ENCODE peak calls at places on chromosomes 16 and 17, in nine cellular contexts. One of them, this sample, is unnamed.

GRCh38 chr16:72939247-72939646 is 108.7 kb downstream of the ZFHX3 start:
- DNase-seq in mammary epithelial cell: no peak
- DNase-seq in left ventricle myocardium inferior: peak; percentile 41
- DNase-seq in GM23338: no peak
- DNase-seq in BJ: no peak
- DNase-seq in kidney: peak; percentile 39
- DNase-seq in lower lobe of right lung: no peak
- DNase-seq in naive thymus-derived CD4-positive, alpha-beta T cell: no peak
- DNase-seq in iPS DF 6.9: no peak
- DNase-seq in this sample: no peak

GRCh38 chr16:20674684-20675487 is 22.6 kb downstream of the ACSM1 start:
- DNase-seq in BJ: no peak
- DNase-seq in kidney: no peak
- DNase-seq in iPS DF 6.9: no peak
- DNase-seq in lower lobe of right lung: no peak
- DNase-seq in naive thymus-derived CD4-positive, alpha-beta T cell: no peak
- DNase-seq in GM23338: peak; percentile 37
- DNase-seq in mammary epithelial cell: peak; percentile 15
- DNase-seq in left ventricle myocardium inferior: no peak
- DNase-seq in this sample: no peak

GRCh38 chr17:82830249-82830661 is 9.6 kb downstream of the ZNF750 start:
- DNase-seq in GM23338: no peak
- DNase-seq in left ventricle myocardium inferior: peak; percentile 88
- DNase-seq in kidney: peak; percentile 86
- DNase-seq in iPS DF 6.9: no peak
- DNase-seq in BJ: no peak
- DNase-seq in lower lobe of right lung: peak; percentile 54
- DNase-seq in mammary epithelial cell: no peak
- DNase-seq in naive thymus-derived CD4-positive, alpha-beta T cell: no peak
- DNase-seq in this sample: no peak

GRCh38 chr17:42111265-42111636 is 1.3 kb downstream of the DHX58 start:
- DNase-seq in mammary epithelial cell: no peak
- DNase-seq in lower lobe of right lung: no peak
- DNase-seq in BJ: no peak
- DNase-seq in left ventricle myocardium inferior: no peak
- DNase-seq in GM23338: no peak
- DNase-seq in naive thymus-derived CD4-positive, alpha-beta T cell: no peak
- DNase-seq in iPS DF 6.9: no peak
- DNase-seq in kidney: no peak
- DNase-seq in this sample: no peak

GRCh38 chr17:82495844-82496528 is 23.5 kb upstream of the FOXK2 start:
- DNase-seq in GM23338: peak; percentile 70
- DNase-seq in iPS DF 6.9: no peak
- DNase-seq in left ventricle myocardium inferior: no peak
- DNase-seq in kidney: no peak
- DNase-seq in naive thymus-derived CD4-positive, alpha-beta T cell: no peak
- DNase-seq in mammary epithelial cell: peak; percentile 82
- DNase-seq in BJ: no peak
- DNase-seq in lower lobe of right lung: no peak
- DNase-seq in this sample: peak; percentile 74

GRCh38 chr17:57480438-57481196 is 224.3 kb downstream of the MSI2 start:
- DNase-seq in lower lobe of right lung: no peak
- DNase-seq in kidney: no peak
- DNase-seq in iPS DF 6.9: no peak
- DNase-seq in mammary epithelial cell: peak; percentile 79
- DNase-seq in BJ: no peak
- DNase-seq in GM23338: no peak
- DNase-seq in naive thymus-derived CD4-positive, alpha-beta T cell: no peak
- DNase-seq in left ventricle myocardium inferior: no peak
- DNase-seq in this sample: no peak

GRCh38 chr16:1668612-1669319 is 9.3 kb upstream of the JPT2 start:
- DNase-seq in BJ: no peak
- DNase-seq in naive thymus-derived CD4-positive, alpha-beta T cell: no peak
- DNase-seq in kidney: peak; percentile 65
- DNase-seq in left ventricle myocardium inferior: no peak
- DNase-seq in lower lobe of right lung: no peak
- DNase-seq in mammary epithelial cell: no peak
- DNase-seq in iPS DF 6.9: no peak
- DNase-seq in GM23338: no peak
- DNase-seq in this sample: no peak

GRCh38 chr16:87728026-87728425 is 37.8 kb downstream of the KLHDC4 start:
- DNase-seq in iPS DF 6.9: no peak
- DNase-seq in BJ: no peak
- DNase-seq in left ventricle myocardium inferior: no peak
- DNase-seq in lower lobe of right lung: no peak
- DNase-seq in mammary epithelial cell: no peak
- DNase-seq in kidney: no peak
- DNase-seq in GM23338: no peak
- DNase-seq in naive thymus-derived CD4-positive, alpha-beta T cell: no peak
- DNase-seq in this sample: no peak

GRCh38 chr17:79325707-79326106 is 251.1 kb downstream of the ENGASE start:
- DNase-seq in iPS DF 6.9: no peak
- DNase-seq in naive thymus-derived CD4-positive, alpha-beta T cell: no peak
- DNase-seq in lower lobe of right lung: no peak
- DNase-seq in BJ: no peak
- DNase-seq in left ventricle myocardium inferior: no peak
- DNase-seq in kidney: peak; percentile 33
- DNase-seq in mammary epithelial cell: no peak
- DNase-seq in GM23338: peak; percentile 69
- DNase-seq in this sample: peak; percentile 86

GRCh38 chr17:17149520-17150449 is 56.3 kb downstream of the PLD6 start:
- DNase-seq in BJ: no peak
- DNase-seq in naive thymus-derived CD4-positive, alpha-beta T cell: no peak
- DNase-seq in lower lobe of right lung: no peak
- DNase-seq in kidney: no peak
- DNase-seq in iPS DF 6.9: no peak
- DNase-seq in left ventricle myocardium inferior: no peak
- DNase-seq in GM23338: no peak
- DNase-seq in mammary epithelial cell: no peak
- DNase-seq in this sample: no peak

GRCh38 chr16:83917152-83918120 is 18.5 kb downstream of the MLYCD start:
- DNase-seq in iPS DF 6.9: no peak
- DNase-seq in mammary epithelial cell: no peak
- DNase-seq in left ventricle myocardium inferior: peak; percentile 17
- DNase-seq in kidney: no peak
- DNase-seq in GM23338: no peak
- DNase-seq in lower lobe of right lung: no peak
- DNase-seq in naive thymus-derived CD4-positive, alpha-beta T cell: no peak
- DNase-seq in BJ: no peak
- DNase-seq in this sample: no peak

GRCh38 chr16:8866884-8867482 is 1.8 kb downstream of the CARHSP1 start:
- DNase-seq in lower lobe of right lung: no peak
- DNase-seq in BJ: no peak
- DNase-seq in kidney: no peak
- DNase-seq in left ventricle myocardium inferior: no peak
- DNase-seq in mammary epithelial cell: no peak
- DNase-seq in iPS DF 6.9: no peak
- DNase-seq in naive thymus-derived CD4-positive, alpha-beta T cell: no peak
- DNase-seq in GM23338: no peak
- DNase-seq in this sample: no peak

GRCh38 chr16:55876854-55877253 is 1.7 kb upstream of the CES5A start:
- DNase-seq in mammary epithelial cell: no peak
- DNase-seq in iPS DF 6.9: no peak
- DNase-seq in kidney: no peak
- DNase-seq in GM23338: no peak
- DNase-seq in lower lobe of right lung: no peak
- DNase-seq in left ventricle myocardium inferior: no peak
- DNase-seq in naive thymus-derived CD4-positive, alpha-beta T cell: no peak
- DNase-seq in BJ: no peak
- DNase-seq in this sample: peak; percentile 13

DNA sequence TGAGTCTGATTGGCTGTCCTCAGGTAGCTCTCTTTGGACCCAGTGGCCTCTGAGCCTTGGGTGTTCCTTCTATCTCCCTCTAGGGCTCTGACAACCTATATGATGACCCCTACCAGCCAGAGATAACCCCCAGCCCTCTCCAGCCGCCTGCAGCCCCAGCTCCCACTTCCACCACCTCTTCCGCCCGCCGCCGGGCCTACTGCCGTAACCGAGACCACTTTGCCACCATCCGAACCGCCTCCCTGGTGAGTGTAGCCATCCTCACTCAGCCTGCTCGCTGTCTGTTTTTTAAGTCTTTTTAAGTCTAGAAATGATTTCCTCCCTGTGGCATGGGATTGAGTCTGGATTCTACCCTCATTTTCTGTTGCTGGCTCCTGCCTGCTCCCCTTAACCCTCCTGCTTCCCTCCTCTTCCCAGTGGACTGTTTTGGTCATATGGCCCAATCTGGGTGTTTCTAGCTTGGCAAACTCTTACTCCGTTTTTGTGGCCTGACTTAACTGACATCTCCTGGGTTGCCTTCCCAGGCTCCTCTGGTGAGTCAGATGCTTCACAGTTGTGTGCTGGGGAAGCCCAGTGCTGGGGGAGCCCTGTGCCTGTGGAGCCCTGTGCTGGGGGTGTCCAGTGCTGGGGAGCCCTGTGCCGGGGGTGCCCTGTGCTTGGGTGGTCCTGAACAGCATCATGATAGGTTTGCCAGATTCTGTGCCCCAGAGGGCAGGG is 9.9 kb downstream of the TAOK2 start:
- DNase-seq in BJ: no peak
- DNase-seq in GM23338: no peak
- DNase-seq in mammary epithelial cell: no peak
- DNase-seq in left ventricle myocardium inferior: no peak
- DNase-seq in kidney: no peak
- DNase-seq in naive thymus-derived CD4-positive, alpha-beta T cell: no peak
- DNase-seq in lower lobe of right lung: peak; percentile 41
- DNase-seq in iPS DF 6.9: no peak
- DNase-seq in this sample: peak; percentile 42
- H3K36me3 ChIP-seq in BJ: peaks cover 74% of the 10 kb centered on the region
- H3K36me3 ChIP-seq in GM23338: peaks cover 29% of the 10 kb centered on the region
- H3K36me3 ChIP-seq in mammary epithelial cell: peaks cover 43% of the 10 kb centered on the region
- H3K36me3 ChIP-seq in left ventricle myocardium inferior: peaks cover 100% of the 10 kb centered on the region
- H3K36me3 ChIP-seq in kidney: peaks cover 75% of the 10 kb centered on the region
- H3K36me3 ChIP-seq in naive thymus-derived CD4-positive, alpha-beta T cell: peaks cover 97% of the 10 kb centered on the region
- H3K36me3 ChIP-seq in lower lobe of right lung: peaks cover 100% of the 10 kb centered on the region
- H3K36me3 ChIP-seq in iPS DF 6.9: peaks cover 45% of the 10 kb centered on the region
- H3K36me3 ChIP-seq in this sample: peaks cover 55% of the 10 kb centered on the region

DNA sequence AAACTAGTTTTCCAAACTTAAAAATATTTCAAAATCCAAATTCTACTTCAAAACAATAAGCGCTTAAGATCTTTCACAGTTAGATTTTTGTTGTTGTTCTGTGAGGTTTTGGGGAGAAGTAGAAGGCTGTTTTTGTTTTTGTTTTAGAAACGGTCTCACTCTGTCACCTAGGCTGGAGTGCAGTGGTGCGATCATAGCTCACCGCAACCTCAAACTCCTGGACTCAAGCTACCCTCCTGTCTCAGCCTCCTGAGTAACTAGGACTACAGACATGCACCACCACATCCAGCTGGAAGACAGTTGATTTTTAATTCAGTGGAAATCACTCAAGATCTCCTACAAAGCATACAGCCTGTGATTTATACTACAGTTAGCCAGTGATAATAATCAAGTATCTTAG is 2.7 kb downstream of the SHCBP1 start:
- DNase-seq in lower lobe of right lung: no peak
- DNase-seq in GM23338: no peak
- DNase-seq in left ventricle myocardium inferior: no peak
- DNase-seq in kidney: no peak
- DNase-seq in BJ: no peak
- DNase-seq in naive thymus-derived CD4-positive, alpha-beta T cell: no peak
- DNase-seq in mammary epithelial cell: no peak
- DNase-seq in iPS DF 6.9: no peak
- DNase-seq in this sample: no peak
- H3K36me3 ChIP-seq in lower lobe of right lung: no peaks in the 10 kb centered on the region
- H3K36me3 ChIP-seq in GM23338: peaks cover 23% of the 10 kb centered on the region
- H3K36me3 ChIP-seq in left ventricle myocardium inferior: no peaks in the 10 kb centered on the region
- H3K36me3 ChIP-seq in kidney: no peaks in the 10 kb centered on the region
- H3K36me3 ChIP-seq in BJ: no peaks in the 10 kb centered on the region
- H3K36me3 ChIP-seq in naive thymus-derived CD4-positive, alpha-beta T cell: no peaks in the 10 kb centered on the region
- H3K36me3 ChIP-seq in mammary epithelial cell: peaks cover 15% of the 10 kb centered on the region
- H3K36me3 ChIP-seq in iPS DF 6.9: peaks cover 5% of the 10 kb centered on the region
- H3K36me3 ChIP-seq in this sample: peaks cover 11% of the 10 kb centered on the region

DNA sequence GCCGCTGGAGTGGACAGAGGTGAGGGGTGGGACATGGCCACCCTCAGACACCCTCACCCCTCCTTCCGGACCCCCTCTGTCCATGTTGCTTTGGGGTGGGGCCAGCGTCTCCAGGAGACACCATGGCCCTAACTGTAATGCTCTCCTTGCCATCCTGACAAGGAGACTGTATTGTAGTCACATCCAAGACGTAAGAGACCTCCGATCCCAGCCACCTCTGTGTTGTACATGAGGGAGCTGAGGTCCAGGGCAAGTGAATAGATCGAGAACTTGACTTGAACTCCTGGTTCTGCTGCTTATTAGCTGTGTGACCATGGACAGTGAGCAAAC is 30.2 kb downstream of the POLR3E start:
- DNase-seq in lower lobe of right lung: no peak
- DNase-seq in mammary epithelial cell: no peak
- DNase-seq in left ventricle myocardium inferior: no peak
- DNase-seq in BJ: no peak
- DNase-seq in iPS DF 6.9: no peak
- DNase-seq in kidney: no peak
- DNase-seq in GM23338: no peak
- DNase-seq in naive thymus-derived CD4-positive, alpha-beta T cell: no peak
- DNase-seq in this sample: no peak
- H3K36me3 ChIP-seq in lower lobe of right lung: peaks cover 94% of the 10 kb centered on the region
- H3K36me3 ChIP-seq in mammary epithelial cell: peaks cover 6% of the 10 kb centered on the region
- H3K36me3 ChIP-seq in left ventricle myocardium inferior: peaks cover 93% of the 10 kb centered on the region
- H3K36me3 ChIP-seq in BJ: peaks cover 31% of the 10 kb centered on the region
- H3K36me3 ChIP-seq in iPS DF 6.9: peaks cover 51% of the 10 kb centered on the region
- H3K36me3 ChIP-seq in kidney: peaks cover 12% of the 10 kb centered on the region
- H3K36me3 ChIP-seq in GM23338: peaks cover 52% of the 10 kb centered on the region
- H3K36me3 ChIP-seq in naive thymus-derived CD4-positive, alpha-beta T cell: peaks cover 87% of the 10 kb centered on the region
- H3K36me3 ChIP-seq in this sample: peaks cover 43% of the 10 kb centered on the region

DNA sequence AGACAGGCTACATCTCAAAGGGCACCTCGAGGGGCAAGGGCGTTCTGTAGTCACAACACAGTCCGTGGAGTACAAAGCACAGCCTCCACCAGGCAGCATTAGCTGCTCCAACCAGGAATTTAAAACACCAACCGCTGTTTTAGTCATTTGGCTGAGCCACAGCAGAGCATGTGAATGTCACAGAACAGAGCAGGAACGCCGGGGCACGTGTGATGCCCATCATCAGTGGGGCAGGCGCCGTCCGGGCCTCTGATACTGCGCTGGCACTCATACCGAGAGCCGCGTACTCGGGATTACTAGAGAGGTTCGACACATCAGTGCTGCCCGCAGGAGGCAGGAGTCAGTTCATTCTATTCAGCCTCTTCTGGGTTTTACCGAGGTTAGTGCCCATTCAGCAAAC is 13.8 kb upstream of the MNT start:
- DNase-seq in iPS DF 6.9: no peak
- DNase-seq in kidney: no peak
- DNase-seq in mammary epithelial cell: no peak
- DNase-seq in left ventricle myocardium inferior: no peak
- DNase-seq in BJ: no peak
- DNase-seq in GM23338: no peak
- DNase-seq in naive thymus-derived CD4-positive, alpha-beta T cell: no peak
- DNase-seq in lower lobe of right lung: no peak
- DNase-seq in this sample: no peak
- H3K36me3 ChIP-seq in iPS DF 6.9: peaks cover 6% of the 10 kb centered on the region
- H3K36me3 ChIP-seq in kidney: no peaks in the 10 kb centered on the region
- H3K36me3 ChIP-seq in mammary epithelial cell: peaks cover 7% of the 10 kb centered on the region
- H3K36me3 ChIP-seq in left ventricle myocardium inferior: peaks cover 18% of the 10 kb centered on the region
- H3K36me3 ChIP-seq in BJ: peaks cover 6% of the 10 kb centered on the region
- H3K36me3 ChIP-seq in GM23338: peaks cover 10% of the 10 kb centered on the region
- H3K36me3 ChIP-seq in naive thymus-derived CD4-positive, alpha-beta T cell: peaks cover 45% of the 10 kb centered on the region
- H3K36me3 ChIP-seq in lower lobe of right lung: peaks cover 34% of the 10 kb centered on the region
- H3K36me3 ChIP-seq in this sample: peaks cover 18% of the 10 kb centered on the region